ENCODE peak calls at places on chromosomes 3 and 15, in six cellular contexts. S is iris pigment epithelial cell, Y is HFF-Myc, M is transverse colon, Q is posterior cingulate gyrus, U is activated T-cell treated with anti-CD3 and anti-CD28 coated beads for 1 hour. Z is an unnamed sample.

GRCh38 chr15:40639677-40640076 is 45.6 kb downstream of the KNL1 start:
- DNase-seq in M (no peak), Q (no peak), U (no peak), Y (no peak), S (no peak), Z (no peak)

GRCh38 chr3:157248590-157249425 is 88.9 kb upstream of the CCNL1 start:
- DNase-seq in Y (peak; percentile 90), S (peak; percentile 95), U (no peak), Q (no peak), M (no peak), Z (peak; percentile 60)

GRCh38 chr3:14598143-14598569 is 53.4 kb upstream of the CCDC174 start:
- DNase-seq in M (no peak), Y (no peak), S (peak; percentile 44), Q (no peak), U (peak; percentile 17), Z (no peak)

GRCh38 chr3:58051196-58051595 is 43.0 kb downstream of the FLNB start:
- DNase-seq in Y (no peak), S (peak; percentile 98), Q (no peak), M (no peak), U (no peak), Z (no peak)

GRCh38 chr15:43441316-43441715 is 51.6 kb downstream of the TP53BP1 start:
- DNase-seq in M (no peak), S (peak; percentile 48), U (no peak), Y (peak; percentile 20), Q (no peak), Z (no peak)

GRCh38 chr3:117084739-117085270 is 375.2 kb downstream of the TUSC7 start:
- DNase-seq in M (no peak), S (no peak), U (no peak), Q (no peak), Y (no peak), Z (no peak)

GRCh38 chr3:71001303-71001702 is 582.2 kb downstream of the FOXP1 start:
- DNase-seq in S (peak; percentile 45), Y (no peak), M (no peak), Q (no peak), U (no peak), Z (no peak)

GRCh38 chr15:99618941-99619411 is 53.2 kb downstream of the MEF2A start:
- DNase-seq in S (peak; percentile 19), Q (no peak), M (no peak), Y (no peak), U (no peak), Z (no peak)

GRCh38 chr15:61264986-61265385 is 35.9 kb upstream of the RORA start:
- DNase-seq in Y (no peak), U (no peak), Q (no peak), M (no peak), S (no peak), Z (no peak)

GRCh38 chr3:50926868-50927267 is 252.1 kb downstream of the DOCK3 start:
- DNase-seq in Y (no peak), M (no peak), S (no peak), U (no peak), Q (no peak), Z (no peak)

GRCh38 chr15:73051402-73051810 is 857 bp upstream of the NEO1 start:
- DNase-seq in S (no peak), M (peak; percentile 78), U (peak; percentile 2), Y (no peak), Q (peak; percentile 51), Z (no peak)

GRCh38 chr3:66431494-66431893 is 69.3 kb downstream of the LRIG1 start:
- DNase-seq in U (no peak), Q (no peak), M (no peak), S (peak; percentile 75), Y (no peak), Z (peak; percentile 37)

GRCh38 chr3:34107669-34108068 is 309.2 kb downstream of the PDCD6IP start:
- DNase-seq in S (no peak), U (no peak), Y (no peak), Q (no peak), M (no peak), Z (no peak)

GRCh38 chr15:75817151-75817935 is 25.9 kb upstream of the UBE2Q2 start:
- DNase-seq in U (no peak), S (no peak), M (no peak), Y (no peak), Q (no peak), Z (no peak)

GRCh38 chr15:69664572-69665326 is 212.1 kb downstream of the RPLP1 start:
- DNase-seq in U (no peak), Y (no peak), S (no peak), M (no peak), Q (peak; percentile 65), Z (no peak)

GRCh38 chr15:73570355-73571032 is 62.7 kb downstream of the NPTN start:
- DNase-seq in M (no peak), Q (no peak), U (no peak), Y (no peak), S (no peak), Z (no peak)

GRCh38 chr3:140128217-140129137 is 193.5 kb downstream of the CLSTN2 start:
- DNase-seq in Q (peak; percentile 29), M (peak; percentile 9), S (peak; percentile 10), U (no peak), Y (peak; percentile 7), Z (no peak)

GRCh38 chr3:35739181-35739809 is 100.0 kb downstream of the ARPP21 start:
- DNase-seq in U (no peak), S (no peak), Q (no peak), Y (no peak), M (no peak), Z (no peak)

GRCh38 chr15:51093865-51094605 is 671 bp downstream of the TNFAIP8L3 start:
- DNase-seq in S (peak; percentile 51), U (no peak), Q (no peak), Y (no peak), M (peak; percentile 29), Z (no peak)

GRCh38 chr15:39127151-39127815 is 453.6 kb upstream of the THBS1 start:
- DNase-seq in M (no peak), U (no peak), S (peak; percentile 31), Y (no peak), Q (no peak), Z (no peak)

GRCh38 chr3:191300422-191300821 is 28.8 kb upstream of the CCDC50 start:
- DNase-seq in Y (no peak), S (no peak), Q (no peak), M (no peak), U (no peak), Z (no peak)

GRCh38 chr15:58383876-58384275 is 47.9 kb upstream of the LIPC start:
- DNase-seq in Q (no peak), U (no peak), M (no peak), Y (no peak), S (no peak), Z (no peak)

GRCh38 chr3:34175636-34176186 is 377.3 kb downstream of the PDCD6IP start:
- DNase-seq in Y (no peak), U (no peak), Q (no peak), M (no peak), S (no peak), Z (no peak)

GRCh38 chr3:193960485-193961172 is 175.3 kb upstream of the HES1 start:
- DNase-seq in U (no peak), M (peak; percentile 77), Y (no peak), S (peak; percentile 24), Q (no peak), Z (no peak)

GRCh38 chr3:153221748-153222162 is 59.7 kb downstream of the RAP2B start:
- DNase-seq in U (peak; percentile 58), Q (no peak), S (peak; percentile 100), M (peak; percentile 49), Y (peak; percentile 93), Z (peak; percentile 81)

GRCh38 chr3:107959767-107960166 is 131.1 kb downstream of the CD47 start:
- DNase-seq in U (no peak), Y (no peak), Q (no peak), S (peak; percentile 57), M (no peak), Z (no peak)

GRCh38 chr3:141164844-141165243 is 66.8 kb upstream of the PXYLP1 start:
- DNase-seq in M (no peak), Q (no peak), S (no peak), Y (no peak), U (no peak), Z (no peak)

GRCh38 chr3:10707089-10707983 is 108.7 kb upstream of the SLC6A11 start:
- DNase-seq in U (no peak), S (no peak), Q (no peak), M (no peak), Y (no peak), Z (no peak)

GRCh38 chr3:170751083-170751893 is 118.7 kb downstream of the RPL22L1 start:
- DNase-seq in Y (peak; percentile 97), S (peak; percentile 68), U (no peak), M (peak; percentile 11), Q (no peak), Z (peak; percentile 59)

GRCh38 chr3:124243253-124243859 is 251.4 kb upstream of the ROPN1 start:
- DNase-seq in M (no peak), Y (no peak), Q (no peak), S (no peak), U (no peak), Z (no peak)

GRCh38 chr3:143627336-143627735 is 220.9 kb downstream of the SLC9A9 start:
- DNase-seq in S (peak; percentile 44), Y (no peak), Q (no peak), U (no peak), M (no peak), Z (no peak)

GRCh38 chr15:47404877-47405276 is 312.4 kb upstream of the SEMA6D start:
- DNase-seq in Q (no peak), S (no peak), M (no peak), U (no peak), Y (no peak), Z (no peak)

Z was measured in BJ.